ENCODE peak calls at places on chromosomes 5 and 9, in four cellular contexts. Z is heart left ventricle, Y is right lobe of liver, J is transverse colon. N is an unnamed sample.

GRCh38 chr9:130018260-130018659 is 24.7 kb downstream of the FNBP1 start:
- DNase-seq in Z (no peak), J (no peak), Y (no peak), N (no peak)

GRCh38 chr5:159189310-159189709 is 20.0 kb downstream of the RNF145 start:
- DNase-seq in Z (no peak), J (no peak), Y (no peak), N (no peak)

GRCh38 chr5:77645995-77646639 is 7.6 kb upstream of the OTP start:
- DNase-seq in J (no peak), Y (no peak), Z (no peak), N (no peak)

GRCh38 chr5:106877881-106878280 is 792.9 kb downstream of the EFNA5 start:
- DNase-seq in J (no peak), Y (no peak), Z (no peak), N (no peak)

GRCh38 chr9:127927457-127928231 is 2.9 kb downstream of the PIP5KL1 start:
- DNase-seq in Z (no peak), J (peak; percentile 84), Y (no peak), N (peak; percentile 89)

GRCh38 chr5:137498301-137498735 is 808 bp downstream of the SPOCK1 start:
- DNase-seq in Y (peak; percentile 56), Z (peak; percentile 32), J (no peak), N (peak; percentile 22)

GRCh38 chr9:72280913-72281500 is 84.0 kb downstream of the ZFAND5 start:
- DNase-seq in Y (peak; percentile 73), Z (peak; percentile 66), J (peak; percentile 76), N (peak; percentile 82)

GRCh38 chr9:87581513-87581912 is 83.8 kb downstream of the DAPK1 start:
- DNase-seq in J (no peak), Z (no peak), Y (no peak), N (peak; percentile 43)

GRCh38 chr9:3699868-3700267 is 174.1 kb upstream of the RFX3 start:
- DNase-seq in Y (no peak), Z (no peak), J (no peak), N (no peak)

GRCh38 chr5:142446131-142446959 is 121.5 kb upstream of the SPRY4 start:
- DNase-seq in Y (no peak), J (no peak), Z (no peak), N (no peak)

GRCh38 chr5:175897285-175897684 is 25.9 kb downstream of the CPLX2 start:
- DNase-seq in J (no peak), Y (no peak), Z (no peak), N (no peak)

GRCh38 chr9:12695474-12695873 is 2.3 kb downstream of the TYRP1 start:
- DNase-seq in Y (no peak), J (no peak), Z (peak; percentile 67), N (no peak)

GRCh38 chr5:136007271-136007670 is 21.5 kb upstream of the TGFBI start:
- DNase-seq in J (no peak), Y (no peak), Z (no peak), N (no peak)

GRCh38 chr9:83030391-83031107 is 32.4 kb downstream of the RASEF start:
- DNase-seq in Y (no peak), Z (no peak), J (no peak), N (no peak)

GRCh38 chr5:138725153-138725884 is 27.9 kb upstream of the CTNNA1 start:
- DNase-seq in J (peak; percentile 14), Z (peak; percentile 42), Y (no peak), N (peak; percentile 37)

GRCh38 chr9:72046593-72047456 is 13.6 kb downstream of the C9orf57 start:
- DNase-seq in J (no peak), Y (no peak), Z (no peak), N (no peak)

GRCh38 chr9:29044959-29045358 is 1471.7 kb upstream of the C9orf72 start:
- DNase-seq in Z (no peak), J (no peak), Y (no peak), N (no peak)

GRCh38 chr5:121805931-121806330 is 45.8 kb upstream of the FTMT start:
- DNase-seq in J (no peak), Z (no peak), Y (no peak), N (no peak)

GRCh38 chr5:95913663-95914062 is 48.0 kb downstream of the ELL2 start:
- DNase-seq in J (no peak), Y (no peak), Z (no peak), N (no peak)

GRCh38 chr5:82815871-82816270 is 261.3 kb downstream of the TMEM167A start:
- DNase-seq in J (no peak), Y (no peak), Z (no peak), N (no peak)

GRCh38 chr9:36450110-36450732 is 50.2 kb upstream of the RNF38 start:
- DNase-seq in Y (no peak), J (no peak), Z (no peak), N (peak; percentile 33)

GRCh38 chr5:5270958-5271605 is 131.0 kb downstream of the ADAMTS16 start:
- DNase-seq in J (peak; percentile 14), Y (peak; percentile 63), Z (peak; percentile 53), N (peak; percentile 84)

GRCh38 chr5:151745071-151745705 is 13.2 kb downstream of the ATOX1 start:
- DNase-seq in Y (peak; percentile 83), J (peak; percentile 29), Z (peak; percentile 68), N (peak; percentile 48)

GRCh38 chr5:159825551-159826051 is 90.7 kb upstream of the ADRA1B start:
- DNase-seq in Z (no peak), J (peak; percentile 18), Y (no peak), N (no peak)

GRCh38 chr5:14143843-14144585 is 872 bp downstream of the TRIO start:
- DNase-seq in Y (peak; percentile 64), J (peak; percentile 51), Z (peak; percentile 59), N (peak; percentile 41)

GRCh38 chr5:14143509-14143842 is 334 bp downstream of the TRIO start:
- DNase-seq in Y (no peak), Z (no peak), J (no peak), N (no peak)

GRCh38 chr5:14141764-14142163 is 1.4 kb upstream of the TRIO start:
- DNase-seq in J (no peak), Z (no peak), Y (no peak), N (no peak)

GRCh38 chr5:14142202-14142855 is 813 bp upstream of the TRIO start:
- DNase-seq in Z (no peak), J (no peak), Y (no peak), N (no peak)

GRCh38 chr5:14142856-14143508 is at the start of gene TRIO:
- DNase-seq in Y (peak; percentile 91), J (peak; percentile 93), Z (peak; percentile 90), N (peak; percentile 91)
- TF ChIP-seq POLR2A in Y (peak; percentile 63), J (peak; percentile 43), Z (no peak), N (peak; percentile 51)

GRCh38 chr9:136802321-136802720 is 5.4 kb upstream of the RABL6 start:
- DNase-seq in J (no peak), Y (peak; percentile 37), Z (no peak), N (no peak)

GRCh38 chr9:136798708-136799078 is 2.6 kb downstream of the CCDC183 start:
- DNase-seq in Z (peak; percentile 31), J (no peak), Y (no peak), N (no peak)

GRCh38 chr9:136796238-136796774 is at the start of gene CCDC183:
- DNase-seq in J (no peak), Y (no peak), Z (no peak), N (no peak)

GRCh38 chr9:136799079-136799853 is 3.1 kb downstream of the CCDC183 start:
- DNase-seq in Y (peak; percentile 71), Z (no peak), J (peak; percentile 83), N (peak; percentile 92)

GRCh38 chr9:136799854-136800657 is 3.9 kb downstream of the CCDC183 start:
- DNase-seq in Z (peak; percentile 86), J (peak; percentile 97), Y (peak; percentile 93), N (peak; percentile 96)
- H3K27ac ChIP-seq in Z (peak overlapping the region; percentile 22), J (peak overlapping the region; percentile 80), Y (no peak overlapping the region), N (peak overlapping the region; percentile 84)

DNA sequence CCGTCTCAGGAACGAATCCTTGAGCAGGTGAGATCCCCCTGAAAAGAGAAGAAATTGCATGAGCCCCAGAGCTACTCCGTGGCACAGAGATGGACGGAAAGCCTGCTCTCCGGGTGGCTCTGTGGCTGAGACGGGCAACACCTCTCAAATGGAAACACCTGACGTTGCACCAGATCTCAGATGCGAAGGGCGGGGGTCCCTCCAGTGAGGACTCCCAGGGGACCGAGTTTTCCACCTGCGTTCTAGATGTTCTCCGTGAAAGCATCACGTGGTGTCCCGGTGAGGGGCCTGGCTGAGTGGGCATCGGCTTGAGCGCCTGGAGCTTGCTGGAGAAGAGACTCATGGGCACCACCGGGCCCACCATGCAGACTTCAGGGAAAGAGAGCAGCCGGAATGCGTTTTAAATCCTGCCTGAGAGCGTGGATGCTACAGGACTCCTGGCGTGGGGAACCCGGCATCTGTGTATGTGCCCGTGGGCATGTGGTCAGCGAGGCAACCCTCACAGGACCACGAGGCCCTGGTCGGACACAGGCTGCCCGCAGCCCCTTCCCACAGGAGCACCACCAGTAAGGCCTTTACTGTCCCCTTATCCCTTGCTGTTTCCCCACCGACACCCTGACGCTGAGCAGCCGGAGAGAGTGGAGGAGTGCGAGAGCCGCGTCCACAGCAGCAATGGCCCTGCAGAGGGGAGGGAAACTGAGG is 378.4 kb upstream of the IRX4 start:
- DNase-seq in Y (no peak), Z (no peak), J (no peak), N (no peak)
- H3K9me3 ChIP-seq in Y (no peaks in the 10 kb centered on the region), Z (peaks cover 2% of the 10 kb centered on the region), J (no peaks in the 10 kb centered on the region), N (no peaks in the 10 kb centered on the region)

GRCh38 chr9:37902131-37902530 is 1.8 kb downstream of the SLC25A51 start:
- DNase-seq in Y (no peak), J (no peak), Z (no peak), N (no peak)
- TF ChIP-seq POLR2A in Y (no peak), J (no peak), Z (no peak), N (no peak)

DNA sequence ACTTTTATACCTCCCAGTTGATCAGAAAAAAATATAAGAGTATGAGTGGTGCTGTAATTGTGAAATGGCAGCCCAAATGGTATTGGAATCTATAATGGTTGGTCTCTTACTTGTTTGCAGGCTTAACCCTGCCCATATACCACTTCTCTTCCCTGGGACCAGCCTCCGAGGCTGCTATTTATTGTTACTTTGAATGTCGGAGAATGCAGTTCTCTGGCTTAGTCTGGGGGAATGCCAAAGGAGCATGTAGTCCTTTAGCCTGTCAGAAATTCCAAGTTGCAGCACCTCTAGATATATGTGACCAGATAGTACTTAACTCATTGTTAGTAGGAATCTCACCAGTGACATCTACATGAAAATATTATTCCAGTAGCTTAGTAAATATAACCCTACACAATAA is 47.5 kb downstream of the SLC44A1 start:
- DNase-seq in J (no peak), Z (no peak), Y (no peak), N (no peak)
- H3K27ac ChIP-seq in J (no peak overlapping the region), Z (peak overlapping the region; percentile 49), Y (peak overlapping the region; percentile 58), N (no peak overlapping the region)

GRCh38 chr9:134968011-134968822 is 50.5 kb upstream of the FCN1 start:
- DNase-seq in Y (peak; percentile 36), J (no peak), Z (no peak), N (no peak)

GRCh38 chr9:134969401-134969800 is 51.7 kb upstream of the FCN1 start:
- DNase-seq in Y (no peak), J (no peak), Z (no peak), N (no peak)

GRCh38 chr9:134967547-134967930 is 49.8 kb upstream of the FCN1 start:
- DNase-seq in Z (no peak), J (no peak), Y (peak; percentile 47), N (no peak)

GRCh38 chr9:134970198-134970597 is 52.5 kb upstream of the FCN1 start:
- DNase-seq in Z (no peak), J (no peak), Y (no peak), N (no peak)

GRCh38 chr9:134968823-134969090 is 51.0 kb upstream of the FCN1 start:
- DNase-seq in Y (no peak), J (no peak), Z (no peak), N (no peak)
- H3K9me3 ChIP-seq in Y (no peaks in the 10 kb centered on the region), J (no peaks in the 10 kb centered on the region), Z (no peaks in the 10 kb centered on the region), N (no peaks in the 10 kb centered on the region)

N was measured in body of pancreas.